ENCODE peak calls at places on chromosomes 4 and X, in seven cellular contexts. W, I, G, C, R, L and T are unnamed samples. For H3K4me1, the result is how much of the 10 kb centered on the place peaks cover.

GRCh38 chr4:55727746-55728145 is 91.6 kb upstream of the NMU start:
- DNase-seq in W (no peak), I (no peak), G (no peak), C (no peak), R (no peak), L (no peak), T (no peak)

GRCh38 chr4:145178740-145179139 is 1.6 kb downstream of the OTUD4 start:
- DNase-seq in W (peak), I (no peak), G (no peak), C (no peak), R (no peak), L (no peak), T (no peak)

GRCh38 chrX:153648358-153649177 is 1.6 kb downstream of the DUSP9 start:
- DNase-seq in W (no peak), I (no peak), G (no peak), C (no peak), R (peak), L (peak), T (peak)

GRCh38 chr4:76679691-76680090 is 218.3 kb downstream of the SOWAHB start:
- DNase-seq in W (no peak), I (no peak), G (no peak), C (peak), R (no peak), L (no peak), T (no peak)

GRCh38 chr4:40140206-40140605 is 56.6 kb upstream of the RHOH start:
- DNase-seq in W (no peak), I (no peak), G (no peak), C (no peak), R (no peak), L (no peak), T (no peak)

GRCh38 chr4:25913056-25913850 is 767 bp upstream of the SMIM20 start:
- DNase-seq in W (peak), I (peak), G (peak), C (peak), R (peak), L (peak), T (peak)

GRCh38 chrX:21700289-21700688 is 42.2 kb upstream of the KLHL34 start:
- DNase-seq in W (no peak), I (no peak), G (no peak), C (no peak), R (no peak), L (no peak), T (no peak)

GRCh38 chr4:158807696-158808095 is 38.9 kb downstream of the FNIP2 start:
- DNase-seq in W (no peak), I (no peak), G (no peak), C (no peak), R (no peak), L (no peak), T (no peak)

GRCh38 chrX:16436348-16437188 is 213.4 kb upstream of the S100G start:
- DNase-seq in W (peak), I (peak), G (peak), C (peak), R (peak), L (peak), T (peak)

GRCh38 chr4:108644237-108644636 is 6.2 kb upstream of the OSTC start:
- DNase-seq in W (no peak), I (no peak), G (no peak), C (no peak), R (no peak), L (no peak), T (no peak)

GRCh38 chr4:108540536-108540935 is 79.8 kb upstream of the RPL34 start:
- DNase-seq in W (no peak), I (no peak), G (no peak), C (no peak), R (no peak), L (no peak), T (no peak)

GRCh38 chr4:108272566-108272965 is 103.8 kb upstream of the LEF1 start:
- DNase-seq in W (no peak), I (no peak), G (no peak), C (no peak), R (no peak), L (no peak), T (no peak)

GRCh38 chr4:13142191-13142590 is 341.9 kb downstream of the RAB28 start:
- DNase-seq in W (no peak), I (no peak), G (no peak), C (no peak), R (no peak), L (no peak), T (no peak)

GRCh38 chrX:21800344-21800770 is 39.1 kb upstream of the MBTPS2 start:
- DNase-seq in W (no peak), I (no peak), G (no peak), C (no peak), R (no peak), L (no peak), T (no peak)

GRCh38 chrX:9293051-9293496 is 171.8 kb upstream of the TBL1X start:
- DNase-seq in W (no peak), I (no peak), G (no peak), C (no peak), R (no peak), L (no peak), T (no peak)

GRCh38 chr4:8769645-8770517 is 101.8 kb downstream of the HMX1 start:
- DNase-seq in W (no peak), I (peak), G (peak), C (no peak), R (peak), L (peak), T (no peak)

GRCh38 chrX:117397846-117398245 is 718.8 kb downstream of the KLHL13 start:
- DNase-seq in W (no peak), I (no peak), G (no peak), C (no peak), R (no peak), L (no peak), T (no peak)

GRCh38 chrX:97167333-97167732 is 283.6 kb downstream of the RPA4 start:
- DNase-seq in W (no peak), I (no peak), G (no peak), C (no peak), R (no peak), L (no peak), T (no peak)

GRCh38 chr4:48596336-48596735 is 106.3 kb downstream of the ZAR1 start:
- DNase-seq in W (no peak), I (no peak), G (no peak), C (no peak), R (no peak), L (no peak), T (no peak)

GRCh38 chrX:102832661-102833060 is 104.4 kb upstream of the RAB40AL start:
- DNase-seq in W (no peak), I (no peak), G (no peak), C (no peak), R (no peak), L (no peak), T (no peak)

GRCh38 chr4:114200026-114200425 is 220.6 kb upstream of the ARSJ start:
- DNase-seq in W (no peak), I (no peak), G (no peak), C (no peak), R (no peak), L (no peak), T (no peak)
- H3K4me1 ChIP-seq in W (under half), I (under half), G (under half), C (under half), R (under half), L (under half), T (under half)

GRCh38 chr4:88818650-88819470 is 121.2 kb upstream of the NAP1L5 start:
- DNase-seq in W (peak), I (peak), G (no peak), C (peak), R (no peak), L (no peak), T (peak)
- H3K4me1 ChIP-seq in W (under half), I (under half), G (under half), C (under half), R (under half), L (half or more), T (under half)

GRCh38 chr4:15024386-15024785 is 22.1 kb downstream of the CPEB2 start:
- DNase-seq in W (no peak), I (no peak), G (no peak), C (no peak), R (no peak), L (no peak), T (no peak)
- H3K4me1 ChIP-seq in W (under half), I (under half), G (under half), C (under half), R (under half), L (under half), T (under half)

GRCh38 chr4:87915621-87916020 is 59.9 kb upstream of the SPP1 start:
- DNase-seq in W (no peak), I (no peak), G (no peak), C (no peak), R (no peak), L (no peak), T (no peak)

GRCh38 chr4:87919951-87920350 is 55.6 kb upstream of the SPP1 start:
- DNase-seq in W (no peak), I (no peak), G (no peak), C (no peak), R (no peak), L (no peak), T (no peak)

GRCh38 chr4:87918314-87919058 is 57.0 kb upstream of the SPP1 start:
- DNase-seq in W (no peak), I (no peak), G (no peak), C (no peak), R (no peak), L (no peak), T (no peak)

GRCh38 chr4:87913871-87914270 is 61.6 kb upstream of the SPP1 start:
- DNase-seq in W (no peak), I (no peak), G (no peak), C (no peak), R (no peak), L (no peak), T (no peak)

GRCh38 chr4:87916636-87917035 is 58.9 kb upstream of the SPP1 start:
- DNase-seq in W (no peak), I (no peak), G (no peak), C (no peak), R (no peak), L (no peak), T (no peak)
- H3K4me1 ChIP-seq in W (under half), I (under half), G (under half), C (under half), R (under half), L (under half), T (under half)